ENCODE peak calls at places on chromosomes 12 and 14, in five cellular contexts. J is breast epithelium, E is OCI-LY7, N is osteocyte, W is neural progenitor cell. V is an unnamed sample.

GRCh38 chr12:99265648-99266047 is 381.9 kb upstream of the GARIN6 start:
- DNase-seq in E (no peak), J (no peak), W (no peak), N (no peak), V (no peak)

GRCh38 chr14:75450381-75451276 is 22.8 kb downstream of the JDP2 start:
- DNase-seq in W (no peak), J (peak), N (no peak), E (no peak), V (no peak)

GRCh38 chr14:100109594-100109955 is 44.4 kb downstream of the EVL start:
- DNase-seq in E (no peak), J (peak), W (no peak), N (no peak), V (no peak)

GRCh38 chr12:12979731-12980259 is 20.3 kb downstream of the HEBP1 start:
- DNase-seq in N (no peak), J (no peak), E (no peak), W (peak), V (no peak)

GRCh38 chr12:107760207-107760816 is 625 bp downstream of the PRDM4 start:
- DNase-seq in W (peak), E (peak), J (no peak), N (peak), V (peak)

GRCh38 chr14:105153739-105154475 is 14.7 kb downstream of the JAG2 start:
- DNase-seq in N (no peak), J (no peak), W (no peak), E (no peak), V (no peak)

GRCh38 chr12:116298578-116298977 is 21.1 kb upstream of the MED13L start:
- DNase-seq in W (no peak), N (no peak), J (no peak), E (no peak), V (no peak)

GRCh38 chr12:120247621-120248030 is 17.9 kb downstream of the PXN start:
- DNase-seq in N (no peak), E (no peak), W (no peak), J (no peak), V (no peak)

GRCh38 chr12:53299454-53300180 is at the start of gene MYG1:
- DNase-seq in N (peak), J (peak), E (peak), W (peak), V (peak)
- TF ChIP-seq CTCF in N (peak), J (no peak), E (no peak), W (peak), V (no peak)

GRCh38 chr14:73759714-73760597 is 45.8 kb upstream of the PNMA1 start:
- DNase-seq in W (peak), J (peak), N (peak), E (peak), V (peak)
- TF ChIP-seq CTCF in W (no peak), J (no peak), N (no peak), E (peak), V (no peak)

GRCh38 chr14:54646576-54647130 is 79.7 kb downstream of the SAMD4A start:
- DNase-seq in E (no peak), J (no peak), N (no peak), W (no peak), V (no peak)

GRCh38 chr14:54640480-54640879 is 73.6 kb downstream of the SAMD4A start:
- DNase-seq in N (no peak), E (no peak), J (no peak), W (no peak), V (no peak)

GRCh38 chr14:54642121-54642520 is 75.2 kb downstream of the SAMD4A start:
- DNase-seq in J (no peak), N (no peak), E (no peak), W (no peak), V (no peak)

GRCh38 chr14:54643696-54644176 is 76.8 kb downstream of the SAMD4A start:
- DNase-seq in W (peak), J (no peak), N (no peak), E (no peak), V (no peak)

GRCh38 chr14:54642950-54643695 is 76.2 kb downstream of the SAMD4A start:
- DNase-seq in J (no peak), W (peak), E (peak), N (no peak), V (no peak)
- TF ChIP-seq CTCF in J (no peak), W (peak), E (peak), N (peak), V (no peak)

DNA sequence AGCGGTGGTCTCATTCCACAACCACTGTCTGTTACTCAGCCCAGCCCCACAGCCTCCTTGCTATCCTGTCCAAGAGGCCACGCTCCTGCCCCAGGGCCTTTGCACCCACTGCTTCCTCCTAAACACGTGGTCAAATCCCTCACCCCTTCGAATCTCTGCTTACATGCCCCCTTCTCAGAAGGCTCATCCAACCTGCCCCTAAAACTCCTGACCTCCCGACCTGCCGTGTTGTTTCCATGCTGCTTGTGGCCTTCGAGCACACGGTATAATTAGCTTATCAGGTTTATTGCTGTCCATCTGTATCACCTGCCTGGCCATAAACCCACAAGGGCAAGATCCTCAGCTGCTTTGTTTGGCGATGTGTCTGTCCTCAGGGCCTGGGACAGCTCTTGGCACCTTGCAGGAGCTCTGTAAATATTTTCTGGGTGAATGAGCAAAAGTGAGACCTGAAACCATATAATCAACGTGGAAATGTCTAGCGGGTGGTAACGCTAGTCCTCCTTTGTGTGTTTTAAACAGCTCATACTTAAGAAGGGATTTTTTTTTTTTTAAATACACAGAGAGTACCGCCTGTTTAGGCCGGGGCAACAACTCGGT is 36.0 kb downstream of the SCARB1 start:
- DNase-seq in J (no peak), N (no peak), E (no peak), W (no peak), V (no peak)
- TF ChIP-seq CTCF in J (no peak), N (no peak), E (no peak), W (no peak), V (no peak)

GRCh38 chr12:72677187-72677586 is 405.0 kb downstream of the TRHDE start:
- DNase-seq in W (no peak), J (no peak), N (no peak), E (no peak), V (no peak)
- TF ChIP-seq CTCF in W (no peak), J (no peak), N (no peak), E (no peak), V (no peak)

DNA sequence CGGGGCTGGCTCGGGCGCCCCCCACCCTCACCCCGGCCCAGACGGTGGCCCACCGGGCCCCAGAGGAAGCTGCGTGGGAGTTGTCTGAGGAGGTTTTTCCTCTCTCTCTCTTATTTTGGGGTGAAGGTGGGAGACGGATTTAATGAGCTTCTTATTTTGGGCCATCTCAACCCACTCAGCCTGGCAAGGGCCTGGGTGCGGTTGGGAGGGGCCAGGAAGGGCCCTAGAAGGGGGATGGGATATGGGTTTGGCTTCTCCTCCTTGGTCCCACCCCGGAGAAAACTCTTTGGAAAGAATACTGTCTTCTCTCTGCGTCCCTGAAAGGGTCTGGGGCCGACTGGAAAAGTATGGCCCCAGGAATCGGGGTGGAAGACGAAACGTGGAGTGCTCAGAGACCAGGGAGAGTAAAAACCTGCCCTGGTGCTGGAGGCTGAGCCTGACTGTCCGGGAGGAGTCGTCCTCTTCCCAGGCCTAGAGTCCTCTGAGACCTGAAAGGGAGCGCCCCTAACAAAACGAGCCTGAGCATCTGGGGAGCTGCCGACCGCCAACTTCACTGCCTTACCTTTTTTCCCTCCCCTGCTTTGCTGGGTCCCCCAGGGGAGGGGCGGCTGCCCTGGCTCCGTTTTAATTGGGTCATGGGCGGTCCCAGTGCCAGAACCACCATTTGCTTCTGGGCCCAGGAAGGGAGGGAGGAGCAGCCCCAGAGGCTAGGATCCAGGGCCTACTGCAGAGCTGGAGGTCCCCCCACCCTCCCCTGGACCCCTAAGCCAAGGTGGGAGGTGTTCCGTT is 1.6 kb downstream of the MMP14 start:
- DNase-seq in N (no peak), J (no peak), E (no peak), W (no peak), V (no peak)
- TF ChIP-seq CTCF in N (no peak), J (no peak), E (no peak), W (no peak), V (no peak)

DNA sequence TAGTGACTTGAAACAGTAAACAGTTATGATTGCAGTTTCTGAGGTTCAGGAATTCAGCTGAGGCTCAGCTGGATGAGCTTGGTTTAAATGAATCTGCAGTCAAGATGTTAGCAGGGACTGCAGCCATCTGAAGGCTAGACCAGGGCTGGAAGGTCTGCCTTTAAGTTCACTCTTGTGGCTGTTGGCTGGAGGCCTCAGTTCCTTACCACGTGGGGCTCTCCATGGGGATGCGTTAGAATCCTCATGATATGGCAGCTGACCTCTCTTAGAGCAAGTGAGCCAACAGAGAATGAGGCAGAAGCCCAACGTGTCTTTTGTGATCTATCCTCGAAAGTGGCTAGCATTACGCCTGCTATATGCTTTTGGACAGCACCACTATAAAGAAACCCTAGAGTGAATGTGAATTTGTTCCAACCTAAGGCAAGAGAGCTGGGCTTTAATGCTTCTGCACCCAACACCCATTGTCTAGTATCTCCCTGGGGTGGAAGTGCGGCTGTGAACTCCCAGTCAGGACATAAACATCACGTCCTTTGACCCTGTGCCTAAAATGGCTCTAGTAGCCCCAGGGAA is 26.1 kb downstream of the HSPB8 start:
- DNase-seq in N (no peak), J (no peak), E (no peak), W (no peak), V (no peak)
- TF ChIP-seq CTCF in N (no peak), J (no peak), E (no peak), W (no peak), V (no peak)

GRCh38 chr14:49875640-49876198 is 17.2 kb upstream of the ARF6 start:
- DNase-seq in W (no peak), J (no peak), N (no peak), E (no peak), V (no peak)
- TF ChIP-seq CTCF in W (no peak), J (no peak), N (no peak), E (no peak), V (no peak)

V was measured in nephron progenitor cell.